ENCODE peak calls at places on chromosomes 12 and 14, in seven cellular contexts. L is HFFc6, O is uterus, V is breast epithelium, G is K562, S is fibroblast of pulmonary artery, D is ovary. P is an unnamed sample.

GRCh38 chr14:84312551-84312950 is 1217.4 kb upstream of the FLRT2 start:
- DNase-seq in L (no peak), O (no peak), V (no peak), G (no peak), S (no peak), D (no peak), P (no peak)

GRCh38 chr12:5317556-5317955 is 114.4 kb upstream of the NTF3 start:
- DNase-seq in L (no peak), O (no peak), V (no peak), G (no peak), S (no peak), D (no peak), P (no peak)

GRCh38 chr14:70907996-70908917 is 998 bp downstream of the PCNX1 start:
- DNase-seq in L (peak; percentile 65), O (peak; percentile 54), V (peak; percentile 38), G (peak; percentile 14), S (peak; percentile 70), D (peak; percentile 76), P (peak; percentile 44)

GRCh38 chr12:50151047-50151687 is 16.0 kb downstream of the CERS5 start:
- DNase-seq in L (no peak), O (no peak), V (no peak), G (no peak), S (peak; percentile 52), D (no peak), P (no peak)

GRCh38 chr12:120684523-120684932 is 2.4 kb upstream of the MLEC start:
- DNase-seq in L (peak; percentile 52), O (no peak), V (no peak), G (no peak), S (peak; percentile 32), D (no peak), P (no peak)

GRCh38 chr14:26180221-26180620 is 417.6 kb downstream of the NOVA1 start:
- DNase-seq in L (no peak), O (no peak), V (no peak), G (no peak), S (no peak), D (no peak), P (no peak)

GRCh38 chr12:120799417-120800045 is 73.9 kb downstream of the ACADS start:
- DNase-seq in L (no peak), O (no peak), V (no peak), G (no peak), S (no peak), D (no peak), P (no peak)

GRCh38 chr14:34098045-34098984 is 147.4 kb upstream of the EGLN3 start:
- DNase-seq in L (peak; percentile 31), O (peak; percentile 62), V (no peak), G (peak; percentile 52), S (peak; percentile 71), D (peak; percentile 28), P (no peak)

GRCh38 chr12:510071-510825 is 50.5 kb downstream of the B4GALNT3 start:
- DNase-seq in L (no peak), O (no peak), V (no peak), G (no peak), S (no peak), D (no peak), P (no peak)

GRCh38 chr12:119512772-119513497 is 80.6 kb upstream of the TMEM233 start:
- DNase-seq in L (no peak), O (no peak), V (no peak), G (peak; percentile 56), S (peak; percentile 19), D (no peak), P (no peak)

GRCh38 chr14:70780396-70781075 is 28.8 kb downstream of the MAP3K9 start:
- DNase-seq in L (no peak), O (no peak), V (no peak), G (no peak), S (no peak), D (no peak), P (no peak)

GRCh38 chr12:52390739-52391617 is 5.5 kb upstream of the KRT84 start:
- DNase-seq in L (no peak), O (no peak), V (peak; percentile 35), G (peak; percentile 32), S (peak; percentile 45), D (no peak), P (no peak)
- TF ChIP-seq CTCF in L (peak; percentile 85), O (peak; percentile 35), V (peak; percentile 53), G (peak; percentile 67), S (peak; percentile 79), D (no peak), P (no peak)

GRCh38 chr12:78086553-78087362 is 256.1 kb downstream of the NAV3 start:
- DNase-seq in L (no peak), O (no peak), V (no peak), G (no peak), S (no peak), D (no peak), P (no peak)
- TF ChIP-seq CTCF in L (peak; percentile 59), O (no peak), V (no peak), G (no peak), S (peak; percentile 24), D (no peak), P (no peak)

DNA sequence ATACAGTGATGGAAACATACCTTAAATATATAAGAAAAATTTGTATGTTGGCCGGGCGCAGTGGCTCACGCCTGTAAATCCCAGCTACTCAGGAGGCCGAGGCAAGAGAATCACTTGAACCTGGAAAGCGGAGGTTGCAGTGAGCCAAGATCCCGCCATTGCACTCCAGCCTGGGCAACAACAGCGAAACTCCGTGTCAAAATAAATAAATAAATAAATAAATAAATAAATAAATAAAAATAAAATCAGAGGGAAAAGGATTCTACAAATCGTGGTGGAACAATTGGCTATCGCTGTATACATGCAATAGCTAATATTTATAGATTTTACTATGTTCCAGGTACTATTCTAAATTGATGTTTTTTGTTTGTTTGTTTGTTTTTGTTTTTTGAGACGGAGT is 1.7 kb upstream of the ATF7 start:
- DNase-seq in L (no peak), O (no peak), V (no peak), G (no peak), S (no peak), D (no peak), P (no peak)
- TF ChIP-seq CTCF in L (no peak), O (no peak), V (no peak), G (no peak), S (no peak), D (no peak), P (no peak)

GRCh38 chr12:2335109-2335508 is 282.3 kb downstream of the CACNA1C start:
- DNase-seq in L (no peak), O (no peak), V (no peak), G (no peak), S (no peak), D (no peak), P (no peak)

GRCh38 chr12:2334291-2335088 is 281.7 kb downstream of the CACNA1C start:
- DNase-seq in L (no peak), O (no peak), V (no peak), G (peak; percentile 7), S (no peak), D (no peak), P (no peak)

GRCh38 chr12:2333516-2333915 is 280.7 kb downstream of the CACNA1C start:
- DNase-seq in L (no peak), O (no peak), V (no peak), G (no peak), S (no peak), D (no peak), P (no peak)

GRCh38 chr12:2332266-2332665 is 279.5 kb downstream of the CACNA1C start:
- DNase-seq in L (peak; percentile 24), O (no peak), V (no peak), G (no peak), S (peak; percentile 24), D (no peak), P (no peak)

DNA sequence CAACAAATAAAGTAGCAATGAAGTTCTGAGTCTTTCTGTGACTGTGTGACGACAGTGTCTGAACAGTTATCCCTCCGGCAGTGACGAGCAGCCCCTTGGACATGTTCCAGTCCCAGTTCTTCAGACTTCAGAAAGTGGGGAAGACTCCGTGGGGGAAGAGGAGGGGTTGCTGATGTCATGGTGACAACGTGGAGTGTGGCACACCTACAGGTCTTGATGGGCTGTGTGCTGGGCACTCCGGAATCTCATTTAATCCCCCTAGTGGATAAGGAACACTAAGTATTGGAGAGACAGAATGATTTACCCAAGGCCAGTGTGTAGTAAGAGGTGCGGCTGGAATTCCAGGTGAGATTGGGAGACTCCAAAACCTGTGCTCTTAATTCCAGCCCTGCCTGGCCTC is 280.2 kb downstream of the CACNA1C start:
- DNase-seq in L (peak; percentile 45), O (no peak), V (no peak), G (no peak), S (peak; percentile 14), D (no peak), P (no peak)
- TF ChIP-seq CTCF in L (no peak), O (no peak), V (no peak), G (no peak), S (no peak), D (no peak), P (no peak)

GRCh38 chr12:122981587-122982493 is 1.4 kb downstream of the ARL6IP4 start:
- DNase-seq in L (no peak), O (no peak), V (no peak), G (no peak), S (no peak), D (no peak), P (no peak)

GRCh38 chr12:122984612-122985358 is 4.3 kb downstream of the ARL6IP4 start:
- DNase-seq in L (no peak), O (peak; percentile 45), V (no peak), G (no peak), S (no peak), D (peak; percentile 74), P (no peak)

GRCh38 chr12:122983789-122984515 is 3.5 kb downstream of the ARL6IP4 start:
- DNase-seq in L (no peak), O (no peak), V (no peak), G (peak; percentile 42), S (no peak), D (no peak), P (no peak)

GRCh38 chr12:122982494-122982850 is 2.0 kb downstream of the ARL6IP4 start:
- DNase-seq in L (no peak), O (no peak), V (no peak), G (no peak), S (no peak), D (no peak), P (no peak)

DNA sequence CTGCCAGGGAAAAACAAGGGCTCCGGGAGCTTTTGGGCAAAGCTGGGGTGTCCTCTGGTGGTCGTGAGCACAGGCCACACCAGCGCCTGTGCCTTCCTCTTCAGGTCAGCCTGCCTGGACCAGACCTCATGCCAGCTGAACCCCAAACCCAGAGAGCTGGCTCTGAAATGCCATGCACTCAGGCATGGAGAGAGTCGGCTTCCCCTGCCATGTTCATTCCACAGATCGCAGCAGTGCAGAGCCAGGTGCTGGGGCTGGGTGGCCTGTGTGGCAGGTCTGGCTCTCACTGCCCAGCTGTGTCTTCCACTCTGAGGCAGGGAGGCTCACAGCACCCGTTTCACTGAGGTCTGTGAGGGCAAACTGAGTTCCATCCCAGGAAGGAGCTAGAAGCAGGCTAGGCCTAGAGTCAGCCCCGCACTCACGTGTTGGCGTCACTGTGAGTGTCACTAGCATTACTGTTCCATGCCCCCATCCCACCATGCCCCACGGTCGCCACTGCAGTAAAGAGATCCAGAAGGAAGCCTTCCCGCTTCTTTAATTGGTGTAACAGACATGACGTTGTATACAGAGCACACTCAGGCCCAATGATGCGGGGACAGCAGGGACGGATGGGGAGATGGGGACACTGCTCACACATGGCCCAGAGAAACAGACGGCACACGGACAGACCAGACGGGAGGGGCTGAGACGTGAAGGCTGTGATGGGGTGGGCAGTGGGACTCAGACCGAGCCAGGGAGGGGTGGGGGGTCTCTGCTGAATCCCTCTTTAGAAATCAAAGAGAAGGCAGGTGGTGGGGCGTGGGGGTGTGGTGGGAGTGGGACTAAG is 2.7 kb downstream of the ARL6IP4 start:
- DNase-seq in L (no peak), O (no peak), V (no peak), G (no peak), S (no peak), D (no peak), P (no peak)
- TF ChIP-seq CTCF in L (no peak), O (no peak), V (no peak), G (no peak), S (no peak), D (no peak), P (no peak)